ENCODE peak calls at places on chromosome 17, in nine cellular contexts. W is MM.1S, G is NCI-H1092 treated with DMSO at 0.1 percent for 48 hours, H is HT1080, E is NCI-H2171, J is ovary, Z is GM04503, L is DMS153, N is Calu3. F is an unnamed sample.

GRCh38 chr17:36501963-36502362 is 15.5 kb downstream of the ZNHIT3 start:
- DNase-seq in G (no peak), H (no peak), J (no peak), N (no peak), Z (no peak), W (no peak), E (no peak), L (no peak), F (no peak)

GRCh38 chr17:5785867-5786509 is 201.7 kb upstream of the NLRP1 start:
- DNase-seq in W (no peak), E (no peak), L (no peak), H (peak), N (no peak), G (no peak), J (no peak), Z (peak), F (no peak)

GRCh38 chr17:55303701-55304145 is 39.0 kb downstream of the HLF start:
- DNase-seq in L (no peak), H (peak), Z (no peak), G (no peak), N (no peak), E (no peak), J (no peak), W (no peak), F (no peak)

GRCh38 chr17:13222931-13223330 is 205.1 kb upstream of the ELAC2 start:
- DNase-seq in H (no peak), N (no peak), W (no peak), E (no peak), G (peak), L (peak), Z (no peak), J (no peak), F (no peak)

GRCh38 chr17:45098869-45099616 is 33.3 kb downstream of the PLCD3 start:
- DNase-seq in J (peak), Z (no peak), W (peak), L (peak), E (peak), G (peak), N (peak), H (peak), F (peak)

GRCh38 chr17:34275881-34276280 is 5.9 kb downstream of the CCL7 start:
- DNase-seq in H (no peak), J (no peak), N (no peak), Z (peak), L (peak), G (no peak), W (no peak), E (peak), F (peak)

GRCh38 chr17:75096082-75096625 is 8.4 kb downstream of the SLC16A5 start:
- DNase-seq in W (no peak), Z (no peak), L (no peak), N (peak), G (no peak), J (no peak), E (no peak), H (peak), F (no peak)

GRCh38 chr17:56603486-56604238 is 10.2 kb downstream of the NOG start:
- DNase-seq in G (no peak), L (no peak), J (no peak), W (no peak), N (no peak), H (no peak), Z (no peak), E (no peak), F (no peak)

GRCh38 chr17:34816806-34817205 is 144.5 kb downstream of the CCT6B start:
- DNase-seq in Z (no peak), N (no peak), J (no peak), G (no peak), E (no peak), H (peak), W (no peak), L (no peak), F (no peak)

GRCh38 chr17:77836557-77837041 is 121.9 kb upstream of the TNRC6C start:
- DNase-seq in J (no peak), L (no peak), H (peak), N (peak), G (no peak), W (no peak), Z (no peak), E (no peak), F (no peak)

GRCh38 chr17:71107136-71107535 is 937.8 kb downstream of the KCNJ2 start:
- DNase-seq in W (no peak), E (no peak), Z (no peak), N (no peak), L (no peak), J (no peak), H (no peak), G (no peak), F (no peak)

GRCh38 chr17:76953926-76954325 is 85.7 kb downstream of the MGAT5B start:
- DNase-seq in H (no peak), E (peak), N (no peak), G (peak), L (no peak), Z (no peak), J (no peak), W (no peak), F (no peak)